ENCODE peak calls at places on chromosomes 2 and 18, in five cellular contexts. X is IMR-90, C is sigmoid colon, Q is Peyer's patch, G is heart left ventricle. H is an unnamed sample. For H3K27me3, the result is how much of the 10 kb centered on the place peaks cover.

GRCh38 chr2:111659361-111660281 is 224.4 kb downstream of the ANAPC1 start:
- DNase-seq in C (peak), G (no peak), X (peak), Q (no peak), H (peak)

GRCh38 chr2:217953531-217953932 is 49.3 kb downstream of the TNS1 start:
- DNase-seq in C (peak), Q (no peak), X (no peak), G (no peak), H (no peak)

GRCh38 chr2:71348302-71348701 is 16.7 kb downstream of the ZNF638 start:
- DNase-seq in X (peak), G (no peak), Q (no peak), C (no peak), H (peak)

GRCh38 chr2:161353543-161353942 is 45.3 kb downstream of the PSMD14 start:
- DNase-seq in Q (no peak), X (peak), C (no peak), G (no peak), H (no peak)

GRCh38 chr2:142693171-142693950 is 184.1 kb upstream of the KYNU start:
- DNase-seq in X (no peak), C (no peak), G (no peak), Q (no peak), H (no peak)

GRCh38 chr2:109143214-109144187 is 14.5 kb downstream of the SH3RF3 start:
- DNase-seq in Q (peak), C (no peak), X (peak), G (no peak), H (no peak)

GRCh38 chr2:183123959-183124221 is 353 bp upstream of the NUP35 start:
- DNase-seq in G (no peak), Q (no peak), C (no peak), X (no peak), H (no peak)

GRCh38 chr18:61466736-61467135 is 133.5 kb downstream of the CDH20 start:
- DNase-seq in C (no peak), Q (no peak), G (no peak), X (no peak), H (no peak)

GRCh38 chr2:202072226-202072625 is 829 bp upstream of the KIAA2012 start:
- DNase-seq in G (no peak), Q (no peak), C (no peak), X (no peak), H (no peak)

DNA sequence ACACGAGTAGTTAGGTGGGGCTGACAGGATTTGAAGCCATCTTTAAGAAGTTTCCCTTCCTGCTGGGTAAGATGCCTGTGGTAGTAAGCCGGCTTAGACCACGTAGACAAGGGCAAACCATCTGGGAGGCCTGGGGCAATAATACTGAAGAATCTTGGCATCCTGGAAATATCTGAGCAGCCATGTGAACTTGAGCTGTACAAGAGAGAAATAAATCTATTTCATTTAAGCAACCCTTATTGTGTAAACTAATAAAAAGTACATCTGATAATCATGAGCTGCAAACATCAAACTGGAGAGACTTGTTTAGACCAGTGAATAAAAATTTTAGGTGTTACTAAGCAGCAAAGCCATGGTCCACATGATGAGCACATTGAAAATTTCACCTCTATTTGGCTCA is 11.4 kb upstream of the CETN1 start:
- DNase-seq in C (no peak), X (no peak), Q (no peak), G (no peak), H (no peak)
- H3K27me3 ChIP-seq in C (under half), X (under half), Q (under half), G (under half), H (under half)

GRCh38 chr2:52632543-52632942 is 1135.1 kb upstream of the CHAC2 start:
- DNase-seq in C (no peak), X (no peak), G (no peak), Q (no peak), H (no peak)
- H3K27ac ChIP-seq in C (no peak), X (no peak), G (no peak), Q (no peak), H (no peak)

GRCh38 chr2:75199428-75200011 is at the start of gene TACR1:
- DNase-seq in G (peak), Q (peak), X (peak), C (peak), H (peak)
- TF ChIP-seq CTCF in G (peak), Q (peak), X (peak), C (peak), H (peak)

GRCh38 chr2:68157002-68157401 is 686 bp upstream of the PNO1 start:
- DNase-seq in X (peak), Q (no peak), G (no peak), C (no peak), H (peak)
- H3K27me3 ChIP-seq in X (under half), Q (under half), G (under half), C (under half), H (under half)

GRCh38 chr2:54603357-54603756 is 120.1 kb upstream of the EML6 start:
- DNase-seq in C (no peak), G (peak), Q (no peak), X (peak), H (peak)
- H3K27ac ChIP-seq in C (peak), G (peak), Q (peak), X (peak), H (peak)

GRCh38 chr2:144331652-144332355 is 188.1 kb downstream of the ZEB2 start:
- DNase-seq in G (peak), Q (peak), X (no peak), C (peak), H (peak)
- TF ChIP-seq CTCF in G (no peak), Q (no peak), X (peak), C (no peak), H (peak)

GRCh38 chr2:113034016-113034415 is 18.7 kb downstream of the IL36B start:
- DNase-seq in G (no peak), C (no peak), X (no peak), Q (no peak), H (no peak)
- H3K27me3 ChIP-seq in G (under half), C (under half), X (under half), Q (under half), H (under half)